ENCODE peak calls at places on chromosomes 5 and 9, in eight cellular contexts. H is AG09319; E is frontal cortex; A is GM04504; N is NCI-H748 treated with DMSO at 0.1 percent for 48 hours; B is ELR; X is retina; Q is activated naive CD8-positive, alpha-beta T cell treated with anti-CD3 and anti-CD28 coated beads, Interleukin-2, amount 50 U/mL, for 24 hours. D is an unnamed sample.

GRCh38 chr9:94097788-94098413 is 13.6 kb downstream of the PTPDC1 start:
- DNase-seq in H (peak; percentile 61), E (no peak), X (no peak), N (no peak), Q (no peak), B (peak; percentile 91), A (peak; percentile 83), D (no peak)

GRCh38 chr9:15576350-15577050 is 23.7 kb downstream of the CCDC171 start:
- DNase-seq in E (no peak), H (no peak), X (no peak), N (no peak), Q (no peak), B (no peak), A (no peak), D (no peak)

GRCh38 chr5:154031923-154032489 is 6.7 kb downstream of the FAM114A2 start:
- DNase-seq in A (no peak), Q (no peak), B (no peak), X (no peak), N (no peak), H (no peak), E (no peak), D (no peak)

GRCh38 chr9:109793921-109794320 is 13.9 kb downstream of the PALM2AKAP2 start:
- DNase-seq in E (no peak), Q (no peak), B (no peak), H (no peak), X (no peak), N (no peak), A (no peak), D (no peak)

GRCh38 chr5:17396247-17396646 is 101.8 kb upstream of the TAF11L2 start:
- DNase-seq in B (no peak), E (no peak), A (no peak), Q (no peak), H (no peak), N (no peak), X (no peak), D (no peak)

GRCh38 chr5:119393201-119393691 is 37.4 kb downstream of the TNFAIP8 start:
- DNase-seq in N (no peak), Q (no peak), X (no peak), H (no peak), A (peak; percentile 71), B (no peak), E (no peak), D (no peak)

GRCh38 chr5:28917631-28918030 is 1879.2 kb upstream of the CDH9 start:
- DNase-seq in X (no peak), A (no peak), N (no peak), Q (no peak), E (no peak), H (no peak), B (no peak), D (no peak)

GRCh38 chr9:136644593-136645342 is 17.9 kb upstream of the EGFL7 start:
- DNase-seq in H (no peak), X (peak; percentile 86), E (peak; percentile 79), N (peak; percentile 13), Q (peak; percentile 82), A (peak; percentile 25), B (peak; percentile 46), D (no peak)

GRCh38 chr5:150989695-150990094 is 30.7 kb upstream of the GPX3 start:
- DNase-seq in A (no peak), N (no peak), H (no peak), Q (peak; percentile 6), X (no peak), E (no peak), B (peak; percentile 15), D (no peak)

GRCh38 chr9:113593682-113594281 is 130.3 kb downstream of the RGS3 start:
- DNase-seq in B (peak; percentile 99), A (peak; percentile 98), E (peak; percentile 69), Q (no peak), H (peak; percentile 93), N (no peak), X (peak; percentile 92), D (no peak)

GRCh38 chr9:79134654-79135053 is 437.1 kb upstream of the TLE4 start:
- DNase-seq in B (peak; percentile 63), A (no peak), X (no peak), H (no peak), E (no peak), N (peak; percentile 34), Q (no peak), D (no peak)

GRCh38 chr9:136667940-136668760 is 5.4 kb downstream of the EGFL7 start:
- DNase-seq in B (no peak), H (no peak), X (no peak), Q (no peak), E (no peak), A (no peak), N (no peak), D (no peak)

GRCh38 chr5:10987291-10987806 is 226.3 kb upstream of the DAP start:
- DNase-seq in X (no peak), N (no peak), A (no peak), B (no peak), H (no peak), Q (no peak), E (no peak), D (no peak)

GRCh38 chr9:35609001-35609819 is 4.1 kb downstream of the TESK1 start:
- DNase-seq in H (no peak), Q (no peak), A (no peak), E (no peak), N (no peak), X (no peak), B (no peak), D (no peak)

GRCh38 chr5:37234288-37234687 is 14.9 kb downstream of the CPLANE1 start:
- DNase-seq in E (no peak), X (no peak), N (no peak), Q (no peak), H (no peak), A (no peak), B (no peak), D (no peak)

GRCh38 chr9:68878450-68878849 is 135.5 kb downstream of the PRKACG start:
- DNase-seq in X (no peak), B (no peak), H (no peak), N (no peak), E (no peak), A (no peak), Q (no peak), D (no peak)

GRCh38 chr9:121055642-121056143 is 5.6 kb upstream of the C5 start:
- DNase-seq in H (no peak), N (no peak), E (no peak), B (peak; percentile 43), Q (no peak), A (no peak), X (no peak), D (no peak)

GRCh38 chr5:65970481-65971367 is 44.3 kb downstream of the ERBIN start:
- DNase-seq in B (no peak), X (no peak), Q (no peak), H (no peak), A (no peak), E (no peak), N (no peak), D (no peak)

GRCh38 chr9:133874061-133874638 is 118.0 kb downstream of the VAV2 start:
- DNase-seq in N (no peak), B (peak; percentile 97), Q (no peak), E (no peak), A (no peak), X (no peak), H (no peak), D (no peak)

GRCh38 chr9:21174671-21175070 is 8.2 kb upstream of the IFNA21 start:
- DNase-seq in Q (no peak), N (no peak), X (no peak), H (no peak), E (no peak), A (no peak), B (peak; percentile 10), D (no peak)

GRCh38 chr9:74147906-74148305 is 349.2 kb upstream of the RORB start:
- DNase-seq in Q (no peak), X (no peak), N (no peak), H (no peak), E (no peak), B (no peak), A (no peak), D (no peak)

GRCh38 chr5:52997424-52997823 is 8.3 kb downstream of the ITGA2 start:
- DNase-seq in Q (no peak), N (peak; percentile 7), A (no peak), H (no peak), E (peak; percentile 39), X (peak; percentile 65), B (no peak), D (no peak)

GRCh38 chr5:44797723-44798122 is 11.0 kb upstream of the MRPS30 start:
- DNase-seq in H (no peak), N (no peak), E (no peak), Q (no peak), A (no peak), B (no peak), X (no peak), D (no peak)

GRCh38 chr5:150172147-150172546 is 5.6 kb downstream of the CDX1 start:
- DNase-seq in Q (no peak), E (no peak), B (peak; percentile 34), X (no peak), A (no peak), H (no peak), N (no peak), D (no peak)

GRCh38 chr5:112125910-112126309 is 293.2 kb downstream of the EPB41L4A start:
- DNase-seq in H (peak; percentile 50), N (no peak), X (no peak), E (no peak), Q (no peak), A (peak; percentile 54), B (no peak), D (no peak)

GRCh38 chr9:73872693-73873092 is 624.4 kb upstream of the RORB start:
- DNase-seq in Q (no peak), E (no peak), B (no peak), A (no peak), X (no peak), N (no peak), H (no peak), D (no peak)

GRCh38 chr5:137831526-137831925 is 36.1 kb upstream of the MYOT start:
- DNase-seq in H (no peak), Q (no peak), E (no peak), X (no peak), N (no peak), B (no peak), A (no peak), D (no peak)

GRCh38 chr5:120507826-120508463 is 43.8 kb downstream of the PRR16 start:
- DNase-seq in A (no peak), Q (no peak), E (no peak), H (no peak), B (no peak), N (no peak), X (no peak), D (no peak)

D was measured in central memory CD4-positive, alpha-beta T cell.